ENCODE peak calls at places on chromosomes 13 and 19, in ten cellular contexts. One of them, this sample, is unnamed.

GRCh38 chr13:46146898-46147297 is 35.1 kb downstream of the LCP1 start:
- DNase-seq in uterus: no peak
- DNase-seq in psoas muscle: no peak
- DNase-seq in mammary epithelial cell: peak; percentile 29
- DNase-seq in A549: no peak
- DNase-seq in endodermal cell: peak; percentile 76
- DNase-seq in tibial artery: no peak
- DNase-seq in stomach: no peak
- DNase-seq in endothelial cell of umbilical vein: no peak
- DNase-seq in ovary: no peak
- DNase-seq in this sample: no peak

GRCh38 chr19:34507414-34508067 is 26.0 kb downstream of the WTIP start:
- DNase-seq in mammary epithelial cell: no peak
- DNase-seq in A549: no peak
- DNase-seq in endothelial cell of umbilical vein: no peak
- DNase-seq in endodermal cell: no peak
- DNase-seq in stomach: no peak
- DNase-seq in psoas muscle: no peak
- DNase-seq in tibial artery: no peak
- DNase-seq in ovary: no peak
- DNase-seq in uterus: no peak
- DNase-seq in this sample: no peak

GRCh38 chr13:31793246-31793645 is 53.9 kb downstream of the RXFP2 start:
- DNase-seq in uterus: no peak
- DNase-seq in ovary: no peak
- DNase-seq in mammary epithelial cell: peak; percentile 6
- DNase-seq in A549: no peak
- DNase-seq in tibial artery: no peak
- DNase-seq in stomach: no peak
- DNase-seq in endodermal cell: no peak
- DNase-seq in psoas muscle: no peak
- DNase-seq in endothelial cell of umbilical vein: peak; percentile 76
- DNase-seq in this sample: no peak

GRCh38 chr13:28761586-28761985 is 42.8 kb upstream of the SLC46A3 start:
- DNase-seq in A549: no peak
- DNase-seq in tibial artery: no peak
- DNase-seq in psoas muscle: no peak
- DNase-seq in mammary epithelial cell: peak; percentile 5
- DNase-seq in uterus: no peak
- DNase-seq in endodermal cell: no peak
- DNase-seq in ovary: no peak
- DNase-seq in endothelial cell of umbilical vein: no peak
- DNase-seq in stomach: no peak
- DNase-seq in this sample: peak; percentile 41

GRCh38 chr19:12841094-12841493 is 2.8 kb downstream of the MAST1 start:
- DNase-seq in endothelial cell of umbilical vein: no peak
- DNase-seq in uterus: no peak
- DNase-seq in endodermal cell: peak; percentile 98
- DNase-seq in stomach: no peak
- DNase-seq in mammary epithelial cell: no peak
- DNase-seq in psoas muscle: peak; percentile 53
- DNase-seq in ovary: no peak
- DNase-seq in tibial artery: no peak
- DNase-seq in A549: no peak
- DNase-seq in this sample: no peak

GRCh38 chr19:1170938-1171754 is 2.9 kb downstream of the SBNO2 start:
- DNase-seq in stomach: no peak
- DNase-seq in endodermal cell: no peak
- DNase-seq in psoas muscle: peak; percentile 53
- DNase-seq in A549: no peak
- DNase-seq in tibial artery: no peak
- DNase-seq in mammary epithelial cell: peak; percentile 39
- DNase-seq in uterus: no peak
- DNase-seq in ovary: peak; percentile 54
- DNase-seq in endothelial cell of umbilical vein: no peak
- DNase-seq in this sample: peak; percentile 34

GRCh38 chr13:71964491-71965108 is 97.6 kb upstream of the DACH1 start:
- DNase-seq in tibial artery: no peak
- DNase-seq in ovary: no peak
- DNase-seq in mammary epithelial cell: no peak
- DNase-seq in endothelial cell of umbilical vein: no peak
- DNase-seq in A549: no peak
- DNase-seq in endodermal cell: peak; percentile 46
- DNase-seq in psoas muscle: no peak
- DNase-seq in stomach: no peak
- DNase-seq in uterus: no peak
- DNase-seq in this sample: no peak

GRCh38 chr19:405138-405965 is 3.6 kb downstream of the C2CD4C start:
- DNase-seq in A549: no peak
- DNase-seq in endothelial cell of umbilical vein: no peak
- DNase-seq in endodermal cell: peak; percentile 60
- DNase-seq in uterus: peak; percentile 5
- DNase-seq in psoas muscle: peak; percentile 36
- DNase-seq in ovary: no peak
- DNase-seq in stomach: no peak
- DNase-seq in mammary epithelial cell: no peak
- DNase-seq in tibial artery: peak; percentile 51
- DNase-seq in this sample: no peak

GRCh38 chr13:98537740-98538139 is 39.2 kb downstream of the STK24 start:
- DNase-seq in mammary epithelial cell: no peak
- DNase-seq in stomach: no peak
- DNase-seq in ovary: no peak
- DNase-seq in uterus: no peak
- DNase-seq in tibial artery: no peak
- DNase-seq in endothelial cell of umbilical vein: no peak
- DNase-seq in endodermal cell: no peak
- DNase-seq in A549: no peak
- DNase-seq in psoas muscle: no peak
- DNase-seq in this sample: no peak

GRCh38 chr13:98534821-98535220 is 42.1 kb downstream of the STK24 start:
- DNase-seq in tibial artery: no peak
- DNase-seq in A549: no peak
- DNase-seq in stomach: no peak
- DNase-seq in uterus: no peak
- DNase-seq in ovary: no peak
- DNase-seq in endodermal cell: no peak
- DNase-seq in psoas muscle: no peak
- DNase-seq in mammary epithelial cell: peak; percentile 52
- DNase-seq in endothelial cell of umbilical vein: no peak
- DNase-seq in this sample: peak; percentile 44

GRCh38 chr13:98537306-98537705 is 39.6 kb downstream of the STK24 start:
- DNase-seq in stomach: no peak
- DNase-seq in endodermal cell: no peak
- DNase-seq in endothelial cell of umbilical vein: no peak
- DNase-seq in tibial artery: no peak
- DNase-seq in ovary: no peak
- DNase-seq in uterus: no peak
- DNase-seq in psoas muscle: no peak
- DNase-seq in mammary epithelial cell: no peak
- DNase-seq in A549: no peak
- DNase-seq in this sample: no peak

GRCh38 chr13:98535501-98536357 is 41.2 kb downstream of the STK24 start:
- DNase-seq in ovary: no peak
- DNase-seq in tibial artery: no peak
- DNase-seq in A549: no peak
- DNase-seq in stomach: no peak
- DNase-seq in endothelial cell of umbilical vein: no peak
- DNase-seq in mammary epithelial cell: peak; percentile 68
- DNase-seq in endodermal cell: no peak
- DNase-seq in psoas muscle: no peak
- DNase-seq in uterus: no peak
- DNase-seq in this sample: peak; percentile 69

GRCh38 chr13:98536729-98537128 is 40.2 kb downstream of the STK24 start:
- DNase-seq in tibial artery: no peak
- DNase-seq in endothelial cell of umbilical vein: no peak
- DNase-seq in psoas muscle: no peak
- DNase-seq in ovary: no peak
- DNase-seq in A549: no peak
- DNase-seq in endodermal cell: no peak
- DNase-seq in stomach: no peak
- DNase-seq in uterus: no peak
- DNase-seq in mammary epithelial cell: no peak
- DNase-seq in this sample: no peak
- H3K27ac ChIP-seq in tibial artery: no peak overlapping the region
- H3K27ac ChIP-seq in endothelial cell of umbilical vein: no peak overlapping the region
- H3K27ac ChIP-seq in psoas muscle: no peak overlapping the region
- H3K27ac ChIP-seq in ovary: no peak overlapping the region
- H3K27ac ChIP-seq in A549: no peak overlapping the region
- H3K27ac ChIP-seq in endodermal cell: no peak overlapping the region
- H3K27ac ChIP-seq in stomach: no peak overlapping the region
- H3K27ac ChIP-seq in uterus: no peak overlapping the region
- H3K27ac ChIP-seq in mammary epithelial cell: no peak overlapping the region
- H3K27ac ChIP-seq in this sample: no peak overlapping the region

DNA sequence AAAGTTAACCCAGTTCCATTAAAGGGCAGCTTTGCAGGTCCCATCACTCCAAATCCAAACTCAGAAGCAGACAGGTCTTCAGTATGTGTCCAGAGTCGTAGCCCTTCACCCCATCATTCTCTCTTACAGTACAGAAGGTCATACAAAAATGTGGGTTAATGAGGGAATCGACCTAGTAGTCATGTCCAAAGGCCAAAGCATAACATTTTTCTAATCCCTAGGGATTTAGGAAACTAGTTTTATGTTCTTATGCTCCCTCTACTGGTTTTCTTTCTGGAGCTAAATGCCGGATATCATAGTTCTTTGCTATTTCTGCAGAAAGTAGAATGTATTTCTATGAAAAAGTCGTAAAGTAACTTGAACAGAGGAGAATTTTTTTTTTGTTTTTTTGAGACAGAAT is 72.2 kb downstream of the DHRS12 start:
- DNase-seq in tibial artery: no peak
- DNase-seq in stomach: no peak
- DNase-seq in A549: peak; percentile 4
- DNase-seq in mammary epithelial cell: no peak
- DNase-seq in ovary: no peak
- DNase-seq in endothelial cell of umbilical vein: no peak
- DNase-seq in uterus: no peak
- DNase-seq in endodermal cell: no peak
- DNase-seq in psoas muscle: no peak
- DNase-seq in this sample: no peak
- TF ChIP-seq CTCF in tibial artery: peak; percentile 49
- TF ChIP-seq CTCF in stomach: peak; percentile 23
- TF ChIP-seq CTCF in A549: peak; percentile 38
- TF ChIP-seq CTCF in mammary epithelial cell: no peak
- TF ChIP-seq CTCF in ovary: peak; percentile 40
- TF ChIP-seq CTCF in endothelial cell of umbilical vein: no peak
- TF ChIP-seq CTCF in uterus: peak; percentile 49
- TF ChIP-seq CTCF in endodermal cell: peak; percentile 38
- TF ChIP-seq CTCF in psoas muscle: peak; percentile 31
- TF ChIP-seq CTCF in this sample: peak; percentile 32

GRCh38 chr19:18488403-18488723 is 33.5 kb downstream of the ELL start:
- DNase-seq in psoas muscle: peak; percentile 69
- DNase-seq in uterus: no peak
- DNase-seq in stomach: no peak
- DNase-seq in A549: peak; percentile 58
- DNase-seq in tibial artery: no peak
- DNase-seq in mammary epithelial cell: peak; percentile 35
- DNase-seq in endodermal cell: no peak
- DNase-seq in endothelial cell of umbilical vein: no peak
- DNase-seq in ovary: no peak
- DNase-seq in this sample: no peak

GRCh38 chr19:18489627-18490184 is 32.2 kb downstream of the ELL start:
- DNase-seq in tibial artery: no peak
- DNase-seq in stomach: no peak
- DNase-seq in mammary epithelial cell: no peak
- DNase-seq in uterus: no peak
- DNase-seq in endodermal cell: no peak
- DNase-seq in endothelial cell of umbilical vein: no peak
- DNase-seq in psoas muscle: no peak
- DNase-seq in A549: no peak
- DNase-seq in ovary: no peak
- DNase-seq in this sample: no peak

GRCh38 chr19:18488838-18489626 is 32.8 kb downstream of the ELL start:
- DNase-seq in stomach: peak; percentile 63
- DNase-seq in endodermal cell: peak; percentile 89
- DNase-seq in mammary epithelial cell: no peak
- DNase-seq in tibial artery: no peak
- DNase-seq in A549: peak; percentile 57
- DNase-seq in endothelial cell of umbilical vein: peak; percentile 26
- DNase-seq in uterus: no peak
- DNase-seq in ovary: no peak
- DNase-seq in psoas muscle: peak; percentile 74
- DNase-seq in this sample: no peak

GRCh38 chr19:18491995-18492953 is 29.6 kb downstream of the ELL start:
- DNase-seq in endodermal cell: no peak
- DNase-seq in mammary epithelial cell: no peak
- DNase-seq in endothelial cell of umbilical vein: no peak
- DNase-seq in tibial artery: no peak
- DNase-seq in A549: no peak
- DNase-seq in uterus: no peak
- DNase-seq in psoas muscle: peak; percentile 56
- DNase-seq in ovary: no peak
- DNase-seq in stomach: no peak
- DNase-seq in this sample: no peak

DNA sequence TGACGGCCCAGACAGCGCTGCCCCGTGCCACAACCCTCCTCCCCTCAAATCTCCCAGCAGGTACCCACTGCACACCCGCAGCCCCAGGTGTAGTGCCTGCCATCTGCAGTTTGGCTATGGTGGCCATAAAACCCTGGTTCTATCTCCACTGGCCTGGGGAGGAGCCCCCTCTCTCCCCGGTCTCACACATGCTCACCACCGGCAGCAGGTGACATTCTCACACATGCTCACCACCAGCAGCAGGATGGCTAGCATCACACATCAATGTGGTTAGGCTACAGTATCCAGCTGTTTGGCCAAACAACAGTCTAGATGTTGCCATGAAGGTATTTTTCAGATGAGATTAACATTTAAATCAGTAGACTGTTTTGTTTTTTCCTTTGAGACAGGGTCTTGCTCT is 31.2 kb downstream of the ELL start:
- DNase-seq in ovary: no peak
- DNase-seq in tibial artery: no peak
- DNase-seq in uterus: no peak
- DNase-seq in mammary epithelial cell: no peak
- DNase-seq in stomach: no peak
- DNase-seq in endodermal cell: no peak
- DNase-seq in A549: no peak
- DNase-seq in endothelial cell of umbilical vein: no peak
- DNase-seq in psoas muscle: no peak
- DNase-seq in this sample: no peak
- H3K4me1 ChIP-seq in ovary: peaks cover 38% of the 10 kb centered on the region
- H3K4me1 ChIP-seq in tibial artery: peaks cover 54% of the 10 kb centered on the region
- H3K4me1 ChIP-seq in uterus: no peaks in the 10 kb centered on the region
- H3K4me1 ChIP-seq in mammary epithelial cell: peaks cover 40% of the 10 kb centered on the region
- H3K4me1 ChIP-seq in stomach: peaks cover 77% of the 10 kb centered on the region
- H3K4me1 ChIP-seq in endodermal cell: no peaks in the 10 kb centered on the region
- H3K4me1 ChIP-seq in A549: peaks cover 21% of the 10 kb centered on the region
- H3K4me1 ChIP-seq in endothelial cell of umbilical vein: peaks cover 9% of the 10 kb centered on the region
- H3K4me1 ChIP-seq in psoas muscle: peaks cover 88% of the 10 kb centered on the region
- H3K4me1 ChIP-seq in this sample: peaks cover 20% of the 10 kb centered on the region

GRCh38 chr19:6935618-6936017 is 48.2 kb downstream of the ADGRE1 start:
- DNase-seq in A549: no peak
- DNase-seq in stomach: no peak
- DNase-seq in psoas muscle: no peak
- DNase-seq in tibial artery: no peak
- DNase-seq in ovary: no peak
- DNase-seq in uterus: no peak
- DNase-seq in endothelial cell of umbilical vein: no peak
- DNase-seq in mammary epithelial cell: no peak
- DNase-seq in endodermal cell: no peak
- DNase-seq in this sample: no peak

GRCh38 chr19:6935069-6935468 is 47.7 kb downstream of the ADGRE1 start:
- DNase-seq in endothelial cell of umbilical vein: no peak
- DNase-seq in A549: no peak
- DNase-seq in ovary: no peak
- DNase-seq in stomach: no peak
- DNase-seq in mammary epithelial cell: no peak
- DNase-seq in endodermal cell: no peak
- DNase-seq in tibial artery: no peak
- DNase-seq in uterus: no peak
- DNase-seq in psoas muscle: no peak
- DNase-seq in this sample: no peak

GRCh38 chr19:6925801-6926751 is 38.7 kb downstream of the ADGRE1 start:
- DNase-seq in mammary epithelial cell: peak; percentile 6
- DNase-seq in endothelial cell of umbilical vein: no peak
- DNase-seq in endodermal cell: peak; percentile 38
- DNase-seq in tibial artery: no peak
- DNase-seq in ovary: no peak
- DNase-seq in uterus: no peak
- DNase-seq in A549: peak; percentile 46
- DNase-seq in psoas muscle: no peak
- DNase-seq in stomach: no peak
- DNase-seq in this sample: no peak

DNA sequence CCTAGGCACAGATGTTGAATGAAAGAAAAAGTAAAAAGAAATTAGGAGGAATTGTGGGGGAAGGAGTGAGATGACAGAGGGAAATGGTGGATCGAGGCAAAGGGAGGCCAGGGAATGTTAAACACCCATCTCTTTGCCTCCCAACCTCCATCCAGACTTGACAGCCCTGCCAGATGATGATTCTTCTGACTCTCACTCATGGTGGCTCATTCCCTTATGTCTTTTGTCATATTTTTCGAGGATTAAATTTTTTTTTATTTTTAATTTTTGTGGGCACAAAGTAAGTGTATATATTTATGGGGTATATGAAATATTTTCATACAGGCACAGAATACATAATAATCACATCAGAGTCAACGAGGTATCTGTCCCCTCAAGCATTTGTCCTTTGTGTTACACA is 42.8 kb downstream of the ADGRE1 start:
- DNase-seq in stomach: no peak
- DNase-seq in mammary epithelial cell: no peak
- DNase-seq in ovary: no peak
- DNase-seq in tibial artery: no peak
- DNase-seq in endothelial cell of umbilical vein: no peak
- DNase-seq in uterus: no peak
- DNase-seq in psoas muscle: no peak
- DNase-seq in A549: no peak
- DNase-seq in endodermal cell: no peak
- DNase-seq in this sample: no peak
- H3K27ac ChIP-seq in stomach: no peak overlapping the region
- H3K27ac ChIP-seq in mammary epithelial cell: no peak overlapping the region
- H3K27ac ChIP-seq in ovary: no peak overlapping the region
- H3K27ac ChIP-seq in tibial artery: no peak overlapping the region
- H3K27ac ChIP-seq in endothelial cell of umbilical vein: no peak overlapping the region
- H3K27ac ChIP-seq in uterus: no peak overlapping the region
- H3K27ac ChIP-seq in psoas muscle: no peak overlapping the region
- H3K27ac ChIP-seq in A549: no peak overlapping the region
- H3K27ac ChIP-seq in endodermal cell: no peak overlapping the region
- H3K27ac ChIP-seq in this sample: no peak overlapping the region

This sample was measured in foreskin keratinocyte.